ENCODE peak calls at places on chromosomes 12 and 14, in five cellular contexts. B is GM12891, V is GM12878, H is K562, Q is SK-N-SH. Y is an unnamed sample.

GRCh38 chr12:116080415-116080814 is 197.1 kb downstream of the MED13L start:
- DNase-seq in Q (no peak), V (no peak), H (no peak), B (no peak), Y (no peak)

GRCh38 chr12:131783915-131784541 is 44.2 kb upstream of the MMP17 start:
- DNase-seq in B (no peak), V (peak), Q (no peak), H (peak), Y (no peak)

GRCh38 chr12:48008950-48009349 is 4.7 kb upstream of the COL2A1 start:
- DNase-seq in H (no peak), B (no peak), Q (no peak), V (no peak), Y (no peak)

GRCh38 chr12:71092290-71092689 is 65.5 kb downstream of the TSPAN8 start:
- DNase-seq in H (no peak), B (no peak), V (no peak), Q (no peak), Y (no peak)

GRCh38 chr12:55659486-55660385 is 23.0 kb downstream of the OR10P1 start:
- DNase-seq in Q (peak), B (no peak), H (peak), V (no peak), Y (no peak)

GRCh38 chr12:3004655-3005565 is 45.7 kb downstream of the TEAD4 start:
- DNase-seq in B (peak), H (no peak), V (no peak), Q (peak), Y (peak)

GRCh38 chr12:57072661-57073060 is 5.9 kb downstream of the NEMP1 start:
- DNase-seq in H (no peak), B (no peak), Q (no peak), V (no peak), Y (no peak)

GRCh38 chr12:7959278-7960063 is 23.5 kb upstream of the SLC2A3 start:
- DNase-seq in B (no peak), Q (no peak), V (peak), H (peak), Y (no peak)

GRCh38 chr14:75510547-75510946 is 11.7 kb upstream of the BATF start:
- DNase-seq in B (no peak), V (no peak), Q (no peak), H (no peak), Y (no peak)

GRCh38 chr14:28770574-28770973 is 4.0 kb downstream of the FOXG1 start:
- DNase-seq in B (no peak), Q (no peak), V (no peak), H (no peak), Y (no peak)

GRCh38 chr12:12726543-12727093 is 9.4 kb downstream of the CDKN1B start:
- DNase-seq in V (no peak), H (no peak), Q (peak), B (no peak), Y (no peak)

GRCh38 chr14:24630872-24631477 is 3.0 kb downstream of the GZMB start:
- DNase-seq in H (no peak), Q (no peak), V (no peak), B (no peak), Y (no peak)

GRCh38 chr12:117298191-117298590 is 63.2 kb downstream of the NOS1 start:
- DNase-seq in B (no peak), Q (no peak), H (no peak), V (no peak), Y (no peak)

GRCh38 chr12:8027856-8028255 is 4.7 kb upstream of the FOXJ2 start:
- DNase-seq in V (no peak), B (no peak), Q (no peak), H (no peak), Y (no peak)

GRCh38 chr12:59164991-59165718 is 244.9 kb upstream of the LRIG3 start:
- DNase-seq in B (no peak), V (no peak), Q (peak), H (no peak), Y (no peak)

DNA sequence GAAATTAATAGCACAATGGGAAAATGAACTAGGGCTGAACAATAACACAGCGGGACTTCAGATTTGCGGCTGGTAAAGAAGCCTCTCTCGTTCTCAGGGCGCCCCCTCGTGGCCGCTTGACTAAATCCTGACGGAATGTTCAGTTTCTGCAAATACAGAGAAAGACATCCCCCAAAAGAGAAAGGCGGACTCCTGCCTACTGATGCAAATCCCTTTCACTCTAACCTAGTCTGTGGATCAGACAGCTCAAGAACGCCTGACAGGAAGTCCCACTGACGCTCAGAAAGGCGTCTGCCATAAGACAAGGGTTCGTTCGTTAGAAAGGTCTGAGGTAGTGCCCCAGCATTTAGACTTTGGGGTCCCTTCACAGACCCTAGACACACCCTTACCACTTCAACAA is 2.5 kb downstream of the NUAK1 start:
- DNase-seq in Q (peak), V (no peak), B (peak), H (peak), Y (no peak)
- TF ChIP-seq POLR2AphosphoS5 in Q (peak), V (no peak), B (no peak), H (no peak), Y (no peak)

DNA sequence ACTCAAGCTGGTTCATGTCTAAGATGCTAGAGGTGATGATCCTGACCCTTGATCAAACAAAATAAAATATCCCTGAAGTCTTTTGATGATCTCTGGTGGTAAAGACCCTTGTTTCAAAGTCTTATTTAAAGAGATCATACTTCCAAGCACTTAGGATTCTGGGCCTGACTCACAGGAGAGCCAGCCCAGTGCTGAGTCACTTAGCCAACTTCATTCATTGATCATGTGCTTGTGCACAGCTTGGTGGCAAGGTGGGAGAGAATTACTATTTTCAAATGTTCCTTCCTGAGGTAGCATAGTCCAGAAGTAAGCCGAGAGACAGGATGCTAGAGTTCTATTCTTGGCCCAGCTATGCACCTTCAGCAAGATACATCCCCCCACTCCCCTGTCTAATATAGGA is 40.6 kb downstream of the SCN8A start:
- DNase-seq in Q (no peak), B (no peak), H (no peak), V (no peak), Y (no peak)
- TF ChIP-seq TAF1 in Q (no peak), B (no peak), H (no peak), V (no peak), Y (no peak)

GRCh38 chr12:30858471-30858870 is 68.1 kb upstream of the TSPAN11 start:
- DNase-seq in B (no peak), H (no peak), Q (no peak), V (no peak), Y (no peak)

GRCh38 chr12:30862486-30862885 is 64.1 kb upstream of the TSPAN11 start:
- DNase-seq in H (no peak), Q (peak), B (no peak), V (no peak), Y (no peak)

GRCh38 chr12:30863839-30864238 is 62.7 kb upstream of the TSPAN11 start:
- DNase-seq in H (no peak), V (no peak), Q (no peak), B (no peak), Y (no peak)

GRCh38 chr12:30853561-30854133 is 72.9 kb upstream of the TSPAN11 start:
- DNase-seq in V (no peak), B (no peak), Q (no peak), H (no peak), Y (no peak)

DNA sequence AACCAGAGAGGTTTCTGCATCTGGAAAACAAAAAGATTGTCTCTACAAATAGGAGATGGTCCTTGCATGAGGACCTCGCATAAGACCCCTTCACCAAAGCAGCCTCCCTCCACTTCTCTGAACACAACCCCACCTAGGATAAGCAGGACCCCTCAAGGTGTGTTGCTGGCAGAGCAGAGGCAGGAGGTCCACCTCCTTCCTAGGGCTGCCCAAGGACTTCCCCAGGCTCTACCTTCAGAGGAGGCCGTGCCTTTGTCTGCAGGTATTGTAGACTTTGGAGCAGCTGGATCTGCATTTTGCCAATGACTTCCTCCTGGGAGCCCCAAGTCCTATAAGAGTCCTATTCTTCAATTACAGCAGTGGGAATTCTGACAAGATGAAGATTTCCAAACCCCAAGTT is 67.3 kb upstream of the TSPAN11 start:
- DNase-seq in H (no peak), Q (no peak), B (no peak), V (no peak), Y (no peak)
- TF ChIP-seq POLR2AphosphoS5 in H (no peak), Q (no peak), B (no peak), V (no peak), Y (no peak)

GRCh38 chr12:112331891-112332290 is 50.3 kb downstream of the HECTD4 start:
- DNase-seq in H (no peak), B (no peak), Q (no peak), V (no peak), Y (no peak)
- TF ChIP-seq TAF1 in H (no peak), B (no peak), Q (no peak), V (no peak), Y (no peak)

GRCh38 chr12:112676526-112676925 is 115.0 kb upstream of the RPH3A start:
- DNase-seq in H (no peak), B (no peak), Q (no peak), V (no peak), Y (no peak)
- TF ChIP-seq POLR2AphosphoS5 in H (no peak), B (no peak), Q (no peak), V (no peak), Y (no peak)

GRCh38 chr12:42568952-42569916 is 20.3 kb downstream of the PRICKLE1 start:
- DNase-seq in Q (no peak), H (peak), V (peak), B (no peak), Y (no peak)

GRCh38 chr12:42565001-42565400 is 24.5 kb downstream of the PRICKLE1 start:
- DNase-seq in V (no peak), H (no peak), Q (no peak), B (no peak), Y (no peak)

GRCh38 chr12:42560977-42561376 is 28.6 kb downstream of the PRICKLE1 start:
- DNase-seq in V (no peak), Q (no peak), B (no peak), H (no peak), Y (no peak)

GRCh38 chr12:42565633-42566032 is 23.9 kb downstream of the PRICKLE1 start:
- DNase-seq in B (no peak), V (no peak), H (peak), Q (no peak), Y (no peak)

GRCh38 chr12:42564540-42564939 is 25.0 kb downstream of the PRICKLE1 start:
- DNase-seq in Q (no peak), B (no peak), V (no peak), H (no peak), Y (no peak)
- TF ChIP-seq TAF1 in Q (no peak), B (no peak), V (no peak), H (no peak), Y (no peak)

DNA sequence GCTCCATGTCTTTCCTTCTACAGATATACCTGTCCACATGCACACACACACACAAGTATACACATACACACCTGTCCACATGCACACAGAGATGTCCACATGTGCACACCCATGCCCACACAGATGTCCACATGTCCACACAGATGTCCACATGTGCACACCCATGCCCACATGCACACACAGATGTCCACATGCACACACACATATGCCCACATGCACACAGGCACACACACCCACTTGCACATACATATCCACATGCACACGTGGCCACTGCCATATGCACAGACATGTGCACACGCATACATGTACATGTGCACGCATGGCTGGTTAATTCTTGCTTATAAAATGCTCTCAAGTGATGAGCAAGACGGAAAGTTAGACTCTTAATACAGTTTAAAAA is 32.2 kb downstream of the ELK3 start:
- DNase-seq in Q (no peak), V (no peak), H (no peak), B (no peak), Y (no peak)
- TF ChIP-seq POLR2AphosphoS5 in Q (no peak), V (no peak), H (no peak), B (no peak), Y (no peak)

DNA sequence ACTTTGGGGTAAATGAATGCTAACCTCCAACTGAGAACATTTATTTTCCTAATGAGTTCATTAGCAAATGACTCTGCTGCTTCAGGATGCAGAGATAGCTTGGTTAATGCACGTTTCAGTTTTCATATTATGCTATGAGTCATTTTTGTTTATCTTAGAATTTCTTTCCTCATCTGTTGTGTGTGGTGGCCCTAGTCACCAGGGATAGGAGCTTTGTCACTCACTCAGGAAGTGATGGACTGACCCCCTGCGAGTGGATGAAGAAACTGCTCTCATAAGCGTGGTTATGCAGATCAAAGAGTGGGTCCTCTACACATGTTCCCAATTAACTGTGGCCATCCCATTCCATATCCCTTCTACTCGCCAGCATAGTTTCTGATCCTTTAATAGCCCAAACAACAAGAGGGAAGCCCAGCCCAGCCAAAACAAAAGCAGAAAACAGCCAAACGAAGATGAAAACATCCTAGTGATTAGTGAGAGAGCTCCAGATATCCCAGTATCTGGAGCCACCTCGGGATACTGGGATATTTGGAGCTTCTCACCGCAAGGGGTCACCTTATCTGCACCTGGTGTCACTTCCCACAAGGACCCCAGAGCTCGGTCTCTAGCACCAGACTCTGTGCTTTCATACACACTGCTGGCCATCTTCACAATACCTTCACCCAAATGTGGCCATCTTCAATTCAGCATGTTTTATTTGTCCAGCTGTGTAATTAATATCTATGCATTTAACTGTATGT is 8.6 kb downstream of the TC2N start:
- DNase-seq in H (peak), B (no peak), Q (no peak), V (no peak), Y (no peak)
- TF ChIP-seq TAF1 in H (no peak), B (no peak), Q (no peak), V (no peak), Y (no peak)

GRCh38 chr14:57729208-57730187 is 136.4 kb downstream of the SLC35F4 start:
- DNase-seq in Q (no peak), V (no peak), B (no peak), H (no peak), Y (no peak)

GRCh38 chr14:57737598-57737997 is 128.3 kb downstream of the SLC35F4 start:
- DNase-seq in Q (no peak), B (no peak), V (no peak), H (no peak), Y (no peak)

GRCh38 chr14:57736391-57736790 is 129.5 kb downstream of the SLC35F4 start:
- DNase-seq in Q (no peak), V (no peak), H (no peak), B (no peak), Y (no peak)

DNA sequence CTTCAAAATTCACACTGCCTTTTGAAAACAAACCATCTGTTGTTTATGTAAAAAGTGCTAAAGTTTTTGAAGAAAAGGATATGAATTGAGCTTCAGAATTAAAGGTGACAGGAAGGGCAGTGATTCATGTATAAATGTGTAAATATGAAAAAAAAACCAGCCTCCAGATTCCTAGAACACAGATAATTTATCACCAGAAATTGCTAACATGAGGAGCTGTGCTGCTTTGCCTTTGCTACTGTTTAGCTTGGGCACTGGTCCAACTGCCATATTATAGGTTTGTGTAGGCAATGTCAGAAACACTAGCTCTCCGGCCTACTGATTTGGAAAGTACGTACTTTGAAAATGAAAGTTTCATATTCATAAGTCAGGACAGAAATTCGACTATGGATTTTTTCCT is 133.0 kb downstream of the SLC35F4 start:
- DNase-seq in Q (no peak), B (no peak), H (no peak), V (no peak), Y (no peak)
- TF ChIP-seq POLR2AphosphoS5 in Q (no peak), B (no peak), H (no peak), V (no peak), Y (no peak)

GRCh38 chr12:125069616-125070015 is 4.4 kb downstream of the AACS start:
- DNase-seq in V (no peak), B (no peak), Q (no peak), H (no peak), Y (no peak)
- TF ChIP-seq TAF1 in V (no peak), B (no peak), Q (no peak), H (no peak), Y (no peak)